ENCODE peak calls at places on chromosomes 16 and 17, in seven cellular contexts. F is mammary epithelial cell, J is A549, Q is EL, G is ascending aorta, T is skeletal muscle cell, L is dorsolateral prefrontal cortex. X is an unnamed sample.

GRCh38 chr17:78138204-78139060 is 7.8 kb upstream of the C17orf99 start:
- DNase-seq in Q (no peak), J (no peak), T (no peak), F (no peak), G (no peak), L (no peak), X (no peak)

GRCh38 chr17:39251997-39252396 is 26.3 kb upstream of the STAC2 start:
- DNase-seq in T (no peak), G (no peak), L (no peak), Q (no peak), F (no peak), J (no peak), X (no peak)

GRCh38 chr16:1621851-1622250 is 9.7 kb downstream of the CRAMP1 start:
- DNase-seq in T (no peak), F (no peak), J (no peak), L (no peak), Q (no peak), G (no peak), X (no peak)

GRCh38 chr16:22727285-22728166 is 86.4 kb upstream of the HS3ST2 start:
- DNase-seq in T (no peak), G (no peak), J (no peak), L (no peak), Q (no peak), F (peak), X (peak)

GRCh38 chr17:48631693-48632578 is 5.8 kb upstream of the HOXB9 start:
- DNase-seq in F (no peak), L (no peak), Q (no peak), T (no peak), G (no peak), J (no peak), X (no peak)

GRCh38 chr17:18332909-18333489 is 17.9 kb downstream of the SMCR8 start:
- DNase-seq in F (no peak), L (no peak), J (no peak), G (no peak), Q (peak), T (no peak), X (no peak)

GRCh38 chr17:50565559-50566350 is 5.2 kb downstream of the CACNA1G start:
- DNase-seq in T (no peak), F (no peak), J (peak), L (peak), G (no peak), Q (no peak), X (no peak)

GRCh38 chr16:66900721-66901441 is 17.8 kb downstream of the CDH16 start:
- DNase-seq in T (no peak), G (no peak), L (no peak), Q (no peak), J (no peak), F (no peak), X (no peak)

GRCh38 chr16:85435298-85435697 is 177.8 kb upstream of the GSE1 start:
- DNase-seq in J (no peak), G (no peak), T (no peak), L (no peak), Q (no peak), F (no peak), X (no peak)

GRCh38 chr17:81831957-81832607 is 1.0 kb downstream of the MCRIP1 start:
- DNase-seq in G (no peak), F (peak), L (peak), Q (peak), J (no peak), T (no peak), X (no peak)

GRCh38 chr16:86667035-86667434 is 88.7 kb downstream of the FOXL1 start:
- DNase-seq in Q (no peak), J (no peak), T (no peak), L (no peak), G (no peak), F (no peak), X (no peak)

GRCh38 chr17:74085434-74085833 is 118.0 kb upstream of the RPL38 start:
- DNase-seq in T (no peak), J (no peak), G (no peak), Q (no peak), L (no peak), F (no peak), X (no peak)

GRCh38 chr16:51880776-51881175 is 666.2 kb downstream of the TOX3 start:
- DNase-seq in L (no peak), F (peak), G (no peak), Q (peak), T (peak), J (peak), X (peak)

GRCh38 chr16:4184038-4184702 is 57.7 kb downstream of the SRL start:
- DNase-seq in G (no peak), T (no peak), J (no peak), Q (no peak), L (peak), F (no peak), X (no peak)

GRCh38 chr16:81632392-81633146 is 146.5 kb upstream of the PLCG2 start:
- DNase-seq in G (peak), T (no peak), Q (peak), F (no peak), J (peak), L (peak), X (peak)

GRCh38 chr16:85334718-85335583 is 222.7 kb upstream of the CIBAR2 start:
- DNase-seq in L (no peak), G (no peak), Q (no peak), F (no peak), T (no peak), J (no peak), X (no peak)

GRCh38 chr16:3256146-3256875 is at the start of gene MEFV:
- DNase-seq in J (no peak), Q (no peak), F (peak), T (no peak), G (no peak), L (no peak), X (peak)

GRCh38 chr16:81917375-81917774 is 93.9 kb downstream of the SDR42E1 start:
- DNase-seq in J (no peak), L (no peak), Q (no peak), F (no peak), T (no peak), G (no peak), X (no peak)

GRCh38 chr16:72921620-72922019 is 126.3 kb downstream of the ZFHX3 start:
- DNase-seq in J (no peak), Q (no peak), F (no peak), G (no peak), L (peak), T (no peak), X (no peak)

GRCh38 chr16:86579268-86580062 is 1.1 kb downstream of the FOXL1 start:
- DNase-seq in G (no peak), Q (peak), L (no peak), J (no peak), T (no peak), F (no peak), X (no peak)

GRCh38 chr17:80822021-80822699 is 169.5 kb upstream of the CHMP6 start:
- DNase-seq in F (no peak), G (no peak), L (peak), Q (no peak), J (no peak), T (no peak), X (no peak)